ENCODE peak calls at places on chromosomes 13 and 19, in six cellular contexts. D is neuronal stem cell, I is IMR-90, G is H9, N is trophoblast cell, K is mesenchymal stem cell. L is an unnamed sample.

GRCh38 chr19:35585844-35586243 is at the start of gene PMIS2:
- DNase-seq in G (peak), K (no peak), D (no peak), N (no peak), I (no peak), L (no peak)

GRCh38 chr13:48094404-48094780 is 512 bp downstream of the MED4 start:
- DNase-seq in K (peak), D (no peak), G (no peak), I (no peak), N (peak), L (peak)

GRCh38 chr13:73210218-73210883 is 151.5 kb downstream of the KLF5 start:
- DNase-seq in K (no peak), G (no peak), I (no peak), N (peak), D (no peak), L (no peak)

GRCh38 chr13:50011461-50011860 is 3.8 kb upstream of the KCNRG start:
- DNase-seq in D (no peak), G (no peak), I (no peak), N (no peak), K (no peak), L (no peak)

GRCh38 chr13:108269601-108270328 is at the start of gene TNFSF13B:
- DNase-seq in G (peak), K (peak), D (no peak), I (peak), N (peak), L (peak)

GRCh38 chr19:18128044-18128443 is 24.9 kb upstream of the PIK3R2 start:
- DNase-seq in N (no peak), D (no peak), I (peak), K (peak), G (no peak), L (no peak)

GRCh38 chr13:83298636-83299035 is 583.6 kb downstream of the SLITRK1 start:
- DNase-seq in D (no peak), I (no peak), K (no peak), G (no peak), N (no peak), L (no peak)

GRCh38 chr13:41284512-41285288 is 21.3 kb upstream of the MTRF1 start:
- DNase-seq in D (no peak), N (peak), G (no peak), I (peak), K (no peak), L (no peak)

GRCh38 chr19:35042954-35043604 is 1.6 kb downstream of the HPN start:
- DNase-seq in G (no peak), N (no peak), K (no peak), I (no peak), D (no peak), L (no peak)

GRCh38 chr19:45144431-45145269 is 16.1 kb downstream of the NKPD1 start:
- DNase-seq in I (no peak), K (no peak), D (no peak), N (no peak), G (no peak), L (no peak)

GRCh38 chr19:35911790-35912189 is 3.7 kb upstream of the TYROBP start:
- DNase-seq in D (no peak), I (peak), G (no peak), K (no peak), N (no peak), L (no peak)

GRCh38 chr19:40379446-40380198 is 10.4 kb downstream of the HIPK4 start:
- DNase-seq in N (no peak), K (no peak), G (no peak), D (no peak), I (no peak), L (no peak)

GRCh38 chr13:48655291-48655690 is 1.6 kb downstream of the CYSLTR2 start:
- DNase-seq in I (no peak), K (no peak), N (no peak), D (no peak), G (no peak), L (no peak)

GRCh38 chr19:14718522-14719113 is 28.8 kb downstream of the ZNF333 start:
- DNase-seq in N (no peak), G (no peak), D (no peak), I (no peak), K (peak), L (peak)

GRCh38 chr19:2449019-2449418 is 7.7 kb downstream of the LMNB2 start:
- DNase-seq in G (no peak), D (no peak), I (no peak), N (peak), K (no peak), L (no peak)

GRCh38 chr13:29901714-29902631 is 51.6 kb upstream of the UBL3 start:
- DNase-seq in K (peak), N (peak), D (no peak), G (no peak), I (peak), L (peak)

GRCh38 chr13:29906432-29907011 is 56.1 kb upstream of the UBL3 start:
- DNase-seq in K (no peak), I (no peak), N (no peak), G (no peak), D (no peak), L (no peak)

GRCh38 chr13:29903524-29903923 is 53.1 kb upstream of the UBL3 start:
- DNase-seq in N (no peak), G (no peak), I (no peak), K (no peak), D (no peak), L (no peak)

GRCh38 chr13:29905845-29906244 is 55.4 kb upstream of the UBL3 start:
- DNase-seq in G (no peak), D (no peak), K (peak), N (peak), I (peak), L (no peak)

GRCh38 chr13:29902632-29903305 is 52.4 kb upstream of the UBL3 start:
- DNase-seq in D (no peak), N (no peak), K (no peak), G (no peak), I (no peak), L (no peak)
- H3K23ac ChIP-seq in D (no peak), N (no peak), K (no peak), G (no peak), I (no peak), L (no peak)

GRCh38 chr19:56671613-56671994 is at the start of gene ZNF835:
- DNase-seq in D (peak), K (no peak), N (peak), G (no peak), I (no peak), L (peak)
- H3K23ac ChIP-seq in D (peak), K (no peak), N (no peak), G (no peak), I (no peak), L (no peak)

GRCh38 chr19:50311723-50312635 is 17.2 kb downstream of the KCNC3 start:
- DNase-seq in D (no peak), K (no peak), I (no peak), G (peak), N (no peak), L (peak)
- H3K23ac ChIP-seq in D (peak), K (no peak), I (no peak), G (no peak), N (no peak), L (no peak)

GRCh38 chr19:11798391-11799296 is at the start of gene ZNF491:
- DNase-seq in I (peak), D (peak), K (peak), G (peak), N (peak), L (peak)
- H3K23ac ChIP-seq in I (peak), D (no peak), K (no peak), G (no peak), N (no peak), L (no peak)

GRCh38 chr13:66489586-66489985 is 740.5 kb downstream of the PCDH9 start:
- DNase-seq in I (peak), K (no peak), N (no peak), G (no peak), D (no peak), L (no peak)
- H3K23ac ChIP-seq in I (no peak), K (no peak), N (no peak), G (no peak), D (no peak), L (no peak)

GRCh38 chr19:28846094-28846812 is 366.7 kb downstream of the UQCRFS1 start:
- DNase-seq in D (no peak), N (no peak), G (no peak), I (no peak), K (no peak), L (no peak)
- H3K23ac ChIP-seq in D (no peak), N (peak), G (no peak), I (no peak), K (no peak), L (no peak)

DNA sequence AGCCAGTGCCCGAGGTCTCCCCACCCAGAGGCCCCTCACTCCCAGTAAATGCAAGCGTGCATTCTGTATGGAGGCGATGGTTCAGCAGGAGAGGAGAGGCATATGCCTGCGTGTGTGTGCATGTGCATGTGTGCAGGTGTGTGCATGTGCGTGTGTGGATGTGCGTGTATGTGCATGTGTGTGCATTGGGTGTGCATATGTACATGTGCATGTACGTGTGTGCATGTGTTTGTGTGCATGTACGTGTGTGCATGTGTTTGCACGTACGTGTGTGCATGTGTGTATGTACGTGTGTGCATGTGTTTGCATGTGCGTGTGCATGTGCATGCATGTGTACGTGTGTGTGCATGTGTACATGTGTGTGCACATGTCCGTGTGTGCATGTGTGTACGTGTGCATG is 345.9 kb downstream of the TEX29 start:
- DNase-seq in N (no peak), K (no peak), D (no peak), I (no peak), G (peak), L (no peak)
- H3K23ac ChIP-seq in N (peak), K (no peak), D (peak), I (no peak), G (no peak), L (no peak)

DNA sequence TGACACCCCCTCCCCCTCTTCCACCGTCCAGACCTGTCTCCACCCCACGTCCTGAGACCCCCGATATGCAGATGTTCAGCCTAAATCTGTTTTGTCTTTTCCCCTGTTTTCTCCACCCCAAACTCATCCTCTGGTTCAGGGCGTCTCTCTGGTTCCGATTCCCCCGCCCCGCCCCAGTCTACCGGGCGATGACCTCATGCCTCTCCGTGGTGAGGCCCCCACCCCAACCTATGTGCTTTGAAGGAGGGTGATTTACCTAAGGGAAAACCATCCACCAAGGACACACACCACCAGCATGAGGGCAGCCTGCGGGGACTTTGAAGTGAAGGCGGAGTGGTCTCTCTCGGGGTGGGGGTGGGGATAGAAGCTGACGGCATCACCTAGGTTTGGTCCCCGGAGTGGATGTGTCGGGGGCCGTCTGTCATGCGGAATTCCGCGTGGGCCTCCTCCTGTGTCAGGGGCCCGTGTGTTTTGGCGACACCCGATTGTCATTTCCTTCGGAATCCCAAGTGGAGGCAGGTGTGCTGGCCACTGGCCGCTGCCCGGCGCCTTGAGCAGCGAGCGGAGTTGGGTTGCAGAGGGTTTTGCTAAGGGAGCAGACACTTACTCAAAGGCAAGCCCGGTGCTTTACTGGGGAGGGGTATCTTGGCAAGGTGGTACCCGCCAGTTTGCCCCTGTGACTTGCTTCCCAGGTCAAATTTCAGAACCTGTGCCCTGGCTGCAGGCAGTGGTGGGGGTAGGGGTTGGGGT is 1.4 kb downstream of the FZR1 start:
- DNase-seq in N (peak), D (no peak), K (peak), G (peak), I (no peak), L (peak)
- H3K23ac ChIP-seq in N (no peak), D (peak), K (peak), G (no peak), I (peak), L (no peak)